ENCODE peak calls at places on chromosome 19, in four cellular contexts. Z, X, O and J are unnamed samples.
A peak's percentile ranks its signal among the peaks of the same experiment; 100 is the strongest.

GRCh38 chr19:53927745-53928144 is 18.7 kb downstream of the CACNG7 start:
- DNase-seq in O (no peak), X (no peak), Z (peak; percentile 52), J (no peak)

GRCh38 chr19:21092107-21092506 is 10.1 kb downstream of the ZNF714 start:
- DNase-seq in Z (no peak), X (no peak), O (no peak), J (no peak)

GRCh38 chr19:13610042-13610691 is 103.9 kb upstream of the CACNA1A start:
- DNase-seq in X (no peak), O (no peak), Z (no peak), J (no peak)

GRCh38 chr19:16295071-16295470 is 29.6 kb upstream of the KLF2 start:
- DNase-seq in X (no peak), O (no peak), Z (no peak), J (no peak)

GRCh38 chr19:3375221-3376088 is 9.1 kb downstream of the NFIC start:
- DNase-seq in X (no peak), Z (peak; percentile 73), O (no peak), J (no peak)

GRCh38 chr19:28504727-28505126 is 708.2 kb downstream of the UQCRFS1 start:
- DNase-seq in Z (peak; percentile 44), X (no peak), O (no peak), J (no peak)

GRCh38 chr19:17390665-17391370 is 3.2 kb downstream of the CCDC194 start:
- DNase-seq in O (peak; percentile 74), X (no peak), Z (peak; percentile 97), J (peak; percentile 95)

GRCh38 chr19:43467730-43468129 is 2.3 kb upstream of the LYPD3 start:
- DNase-seq in O (no peak), X (no peak), Z (no peak), J (no peak)

GRCh38 chr19:35211545-35212230 is 16.9 kb downstream of the FAM187B start:
- DNase-seq in O (no peak), Z (no peak), X (no peak), J (no peak)

GRCh38 chr19:44603201-44603945 is 10.0 kb upstream of the IGSF23 start:
- DNase-seq in X (no peak), O (no peak), Z (no peak), J (no peak)

GRCh38 chr19:32750441-32751055 is 31.0 kb downstream of the TDRD12 start:
- DNase-seq in X (no peak), Z (no peak), O (no peak), J (no peak)

GRCh38 chr19:41886761-41887710 is 4.1 kb downstream of the ARHGEF1 start:
- DNase-seq in O (no peak), X (no peak), Z (no peak), J (no peak)

GRCh38 chr19:5339470-5339949 is 1.1 kb downstream of the PTPRS start:
- DNase-seq in O (no peak), X (no peak), Z (peak; percentile 69), J (no peak)

GRCh38 chr19:43315851-43316250 is 37.6 kb upstream of the CD177 start:
- DNase-seq in X (no peak), Z (peak; percentile 13), O (no peak), J (no peak)

GRCh38 chr19:34350161-34350561 is 14.8 kb upstream of the GPI start:
- DNase-seq in O (no peak), X (no peak), Z (no peak), J (peak; percentile 35)

DNA sequence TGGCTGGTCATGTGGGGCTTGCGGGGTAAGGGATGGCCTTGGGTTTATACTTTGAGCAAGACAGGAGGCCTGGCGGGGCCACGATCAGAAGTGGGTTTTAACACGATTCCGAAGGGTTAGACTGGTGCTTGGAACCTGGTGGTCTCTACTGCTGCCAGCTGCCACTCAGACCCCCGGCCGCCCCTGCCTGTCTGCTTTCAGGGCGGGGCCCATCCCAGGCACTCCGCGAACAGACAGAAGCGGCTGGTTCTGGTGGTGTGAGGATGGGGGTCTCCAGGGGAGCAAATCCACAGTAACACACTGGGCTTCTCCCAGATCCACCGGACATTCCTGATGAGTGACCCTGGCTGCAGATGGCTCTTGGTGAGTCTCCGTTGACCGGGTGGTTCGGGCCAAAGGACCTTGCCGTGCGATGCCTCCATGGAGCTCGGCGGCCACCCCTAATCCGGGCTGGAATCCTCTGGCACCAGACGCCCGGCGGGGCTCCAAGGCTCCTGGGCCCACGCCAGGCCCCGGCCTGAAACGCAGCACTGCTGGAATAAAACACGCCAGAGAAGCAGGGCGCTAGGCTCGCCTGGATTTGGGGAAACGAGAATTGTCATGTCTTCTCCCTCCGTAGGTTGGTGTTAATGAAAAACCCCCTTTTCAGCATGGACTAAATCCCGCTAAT is 2.1 kb upstream of the PTBP1 start:
- DNase-seq in X (no peak), Z (no peak), O (no peak), J (no peak)
- TF ChIP-seq POLR2AphosphoS5 in X (no peak), Z (no peak), O (no peak), J (no peak)

DNA sequence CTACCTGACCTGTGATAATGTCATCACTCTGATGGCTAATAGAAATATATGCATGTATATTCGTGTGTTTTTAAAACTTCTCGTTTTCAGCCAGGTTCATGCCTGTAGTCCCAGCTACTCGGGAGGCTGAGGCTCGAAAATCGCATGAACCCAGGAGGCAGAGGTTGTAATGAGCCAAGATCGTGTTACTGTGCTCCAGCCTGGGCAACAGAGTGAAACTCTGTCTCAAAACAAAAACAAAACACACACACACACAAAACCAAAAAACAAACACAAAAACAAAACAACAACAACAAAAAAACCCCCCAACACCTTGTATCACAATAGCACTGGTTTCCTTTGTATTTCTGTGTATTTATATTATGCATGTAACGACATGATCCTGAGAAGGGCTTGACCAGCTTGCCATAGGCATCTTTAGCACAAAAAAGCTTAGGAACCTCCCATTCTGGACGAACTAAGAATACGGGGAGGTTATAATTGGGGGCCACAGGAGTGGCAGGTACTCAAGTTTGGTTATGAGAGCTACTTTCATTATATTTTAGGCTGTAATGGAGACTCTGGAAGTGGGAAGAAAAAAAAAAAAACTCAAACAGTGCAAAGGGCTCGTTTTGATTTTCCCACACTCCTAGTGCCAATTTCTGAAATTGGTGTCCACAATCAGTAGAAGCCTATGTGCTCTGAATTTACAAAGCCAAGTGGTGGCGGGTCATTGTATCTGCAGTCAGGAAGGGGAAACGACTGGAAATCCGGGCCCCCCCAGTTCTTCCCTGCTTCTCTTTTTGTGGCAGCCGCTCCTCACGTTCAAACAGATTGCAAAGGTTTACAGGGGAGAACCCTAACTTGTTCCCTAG is 1.2 kb upstream of the ACP7 start:
- DNase-seq in X (no peak), O (no peak), Z (no peak), J (no peak)
- TF ChIP-seq SPI1 in X (no peak), O (no peak), Z (no peak), J (no peak)

DNA sequence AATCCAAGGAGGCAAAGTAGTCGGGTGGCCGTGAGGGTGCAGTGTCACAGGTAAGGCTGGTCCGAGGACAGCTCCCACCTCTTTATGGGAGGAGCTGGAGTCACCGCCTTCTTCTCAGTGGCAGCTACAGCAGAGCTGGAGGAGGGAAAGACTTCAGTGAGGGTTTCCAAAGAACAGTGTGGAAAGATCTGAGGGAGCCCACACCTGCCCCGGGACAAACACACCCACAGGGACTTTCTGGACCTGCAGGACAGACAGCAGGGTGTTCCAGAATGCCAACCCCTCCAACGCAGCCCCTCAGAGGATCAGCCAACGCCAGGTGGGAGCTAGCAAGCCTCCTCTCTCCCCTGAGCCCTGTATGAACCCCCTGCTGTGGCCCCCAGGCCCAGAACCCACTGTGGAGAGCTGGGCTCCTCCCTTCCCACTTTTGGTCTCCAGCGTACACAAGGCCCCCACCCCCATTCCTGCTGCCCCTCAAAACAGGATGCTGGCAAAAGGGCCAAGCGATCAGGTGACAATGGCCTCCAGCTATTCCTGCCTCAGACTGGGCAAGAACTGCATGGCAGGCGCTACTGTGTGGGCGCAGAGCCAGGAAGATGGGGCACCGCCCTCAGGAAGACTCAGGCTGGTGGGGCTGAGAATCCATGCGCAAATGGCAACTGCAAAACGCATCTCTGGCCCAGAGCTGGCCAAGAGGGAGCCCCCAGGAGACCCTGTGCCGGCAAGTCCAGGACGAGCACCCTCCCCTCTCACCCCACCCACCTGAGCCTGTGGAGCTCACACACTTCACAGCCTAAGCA is 3.5 kb upstream of the CD320 start:
- DNase-seq in X (no peak), Z (peak; percentile 23), O (no peak), J (no peak)
- TF ChIP-seq POLR2AphosphoS5 in X (no peak), Z (no peak), O (no peak), J (no peak)

GRCh38 chr19:48560095-48560530 is 8.1 kb downstream of the SULT2B1 start:
- DNase-seq in O (no peak), X (no peak), Z (peak; percentile 57), J (no peak)
- TF ChIP-seq SPI1 in O (no peak), X (no peak), Z (no peak), J (no peak)

DNA sequence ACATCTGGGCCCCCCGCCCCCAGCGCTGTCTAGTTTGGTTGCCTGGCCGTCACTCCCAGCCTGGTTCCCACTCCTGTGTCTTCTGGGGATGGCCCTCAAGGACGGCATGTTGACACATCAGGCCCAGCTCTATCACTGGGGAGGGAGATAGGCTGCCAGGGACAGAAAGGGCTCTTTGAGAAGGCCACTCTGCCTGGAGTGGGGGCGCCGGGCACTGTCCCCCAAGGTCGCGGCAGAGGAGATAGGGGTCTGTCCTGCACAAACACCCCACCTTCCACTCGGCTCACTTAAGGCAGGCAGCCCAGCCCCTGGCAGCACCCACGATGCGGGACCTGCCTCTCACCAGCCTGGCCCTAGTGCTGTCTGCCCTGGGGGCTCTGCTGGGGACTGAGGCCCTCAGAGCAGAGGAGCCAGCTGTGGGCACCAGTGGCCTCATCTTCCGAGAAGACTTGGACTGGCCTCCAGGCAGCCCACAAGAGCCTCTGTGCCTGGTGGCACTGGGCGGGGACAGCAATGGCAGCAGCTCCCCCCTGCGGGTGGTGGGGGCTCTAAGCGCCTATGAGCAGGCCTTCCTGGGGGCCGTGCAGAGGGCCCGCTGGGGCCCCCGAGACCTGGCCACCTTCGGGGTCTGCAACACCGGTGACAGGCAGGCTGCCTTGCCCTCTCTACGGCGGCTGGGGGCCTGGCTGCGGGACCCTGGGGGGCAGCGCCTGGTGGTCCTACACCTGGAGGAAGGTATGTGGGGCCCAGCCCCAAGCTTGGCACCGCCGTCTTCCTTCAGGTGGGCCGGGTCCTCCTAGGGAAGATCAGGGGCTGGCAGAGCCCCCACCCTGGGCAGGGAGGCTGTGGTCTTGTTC is at the start of gene AMH:
- DNase-seq in O (no peak), Z (no peak), X (no peak), J (no peak)
- TF ChIP-seq POLR2AphosphoS5 in O (peak; percentile 35), Z (peak; percentile 9), X (peak; percentile 46), J (peak; percentile 26)